ENCODE peak calls at places on chromosomes 1 and 21, in four cellular contexts. One of them, this sample, is unnamed.

GRCh38 chr1:161440312-161440894 is 64.9 kb upstream of the FCGR2A start:
- DNase-seq in Panc1: no peak
- DNase-seq in K562: peak
- DNase-seq in SK-N-SH: peak
- DNase-seq in this sample: peak

GRCh38 chr1:184775329-184775728 is 20.7 kb upstream of the EDEM3 start:
- DNase-seq in Panc1: no peak
- DNase-seq in K562: no peak
- DNase-seq in SK-N-SH: no peak
- DNase-seq in this sample: no peak

GRCh38 chr1:175524003-175524402 is 219.4 kb downstream of the TNR start:
- DNase-seq in Panc1: no peak
- DNase-seq in K562: no peak
- DNase-seq in SK-N-SH: no peak
- DNase-seq in this sample: no peak

GRCh38 chr21:14210738-14211137 is at the start of gene LIPI:
- DNase-seq in Panc1: no peak
- DNase-seq in K562: no peak
- DNase-seq in SK-N-SH: no peak
- DNase-seq in this sample: no peak

GRCh38 chr1:87463917-87464565 is 135.4 kb downstream of the LMO4 start:
- DNase-seq in Panc1: no peak
- DNase-seq in K562: no peak
- DNase-seq in SK-N-SH: no peak
- DNase-seq in this sample: no peak

GRCh38 chr1:61844006-61844405 is 101.7 kb downstream of the PATJ start:
- DNase-seq in Panc1: no peak
- DNase-seq in K562: no peak
- DNase-seq in SK-N-SH: no peak
- DNase-seq in this sample: no peak

GRCh38 chr1:161195171-161195570 is 3.7 kb downstream of the ADAMTS4 start:
- DNase-seq in Panc1: no peak
- DNase-seq in K562: no peak
- DNase-seq in SK-N-SH: no peak
- DNase-seq in this sample: no peak

GRCh38 chr1:207891148-207891547 is 19.8 kb downstream of the CD34 start:
- DNase-seq in Panc1: no peak
- DNase-seq in K562: no peak
- DNase-seq in SK-N-SH: no peak
- DNase-seq in this sample: no peak

GRCh38 chr1:115190766-115191165 is 101.5 kb upstream of the TSPAN2 start:
- DNase-seq in Panc1: no peak
- DNase-seq in K562: no peak
- DNase-seq in SK-N-SH: no peak
- DNase-seq in this sample: no peak

GRCh38 chr1:71850936-71851335 is 431.4 kb downstream of the NEGR1 start:
- DNase-seq in Panc1: no peak
- DNase-seq in K562: no peak
- DNase-seq in SK-N-SH: no peak
- DNase-seq in this sample: no peak

GRCh38 chr1:71853391-71853790 is 428.9 kb downstream of the NEGR1 start:
- DNase-seq in Panc1: no peak
- DNase-seq in K562: no peak
- DNase-seq in SK-N-SH: no peak
- DNase-seq in this sample: no peak

DNA sequence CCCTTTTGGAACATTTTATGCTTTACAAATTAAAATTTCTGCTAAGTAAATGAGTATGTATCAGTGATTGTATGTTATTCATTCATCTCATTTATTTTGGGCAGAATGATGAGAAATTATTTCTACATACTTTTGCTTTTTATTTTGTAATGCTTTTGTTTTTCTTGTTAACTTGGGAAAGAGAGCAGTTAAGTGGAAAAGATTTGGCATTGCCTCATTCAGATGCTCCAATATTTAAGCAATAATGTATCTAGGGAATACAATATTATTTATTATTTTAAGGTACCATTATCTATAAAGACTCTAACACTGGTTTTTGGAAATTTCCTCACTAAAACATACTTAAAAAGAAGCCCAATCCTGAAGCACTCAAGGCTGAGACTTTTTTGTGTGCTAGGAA is 431.8 kb downstream of the NEGR1 start:
- DNase-seq in Panc1: no peak
- DNase-seq in K562: no peak
- DNase-seq in SK-N-SH: no peak
- DNase-seq in this sample: no peak
- H3K4me3 ChIP-seq in Panc1: no peak
- H3K4me3 ChIP-seq in K562: no peak
- H3K4me3 ChIP-seq in SK-N-SH: no peak
- H3K4me3 ChIP-seq in this sample: no peak

DNA sequence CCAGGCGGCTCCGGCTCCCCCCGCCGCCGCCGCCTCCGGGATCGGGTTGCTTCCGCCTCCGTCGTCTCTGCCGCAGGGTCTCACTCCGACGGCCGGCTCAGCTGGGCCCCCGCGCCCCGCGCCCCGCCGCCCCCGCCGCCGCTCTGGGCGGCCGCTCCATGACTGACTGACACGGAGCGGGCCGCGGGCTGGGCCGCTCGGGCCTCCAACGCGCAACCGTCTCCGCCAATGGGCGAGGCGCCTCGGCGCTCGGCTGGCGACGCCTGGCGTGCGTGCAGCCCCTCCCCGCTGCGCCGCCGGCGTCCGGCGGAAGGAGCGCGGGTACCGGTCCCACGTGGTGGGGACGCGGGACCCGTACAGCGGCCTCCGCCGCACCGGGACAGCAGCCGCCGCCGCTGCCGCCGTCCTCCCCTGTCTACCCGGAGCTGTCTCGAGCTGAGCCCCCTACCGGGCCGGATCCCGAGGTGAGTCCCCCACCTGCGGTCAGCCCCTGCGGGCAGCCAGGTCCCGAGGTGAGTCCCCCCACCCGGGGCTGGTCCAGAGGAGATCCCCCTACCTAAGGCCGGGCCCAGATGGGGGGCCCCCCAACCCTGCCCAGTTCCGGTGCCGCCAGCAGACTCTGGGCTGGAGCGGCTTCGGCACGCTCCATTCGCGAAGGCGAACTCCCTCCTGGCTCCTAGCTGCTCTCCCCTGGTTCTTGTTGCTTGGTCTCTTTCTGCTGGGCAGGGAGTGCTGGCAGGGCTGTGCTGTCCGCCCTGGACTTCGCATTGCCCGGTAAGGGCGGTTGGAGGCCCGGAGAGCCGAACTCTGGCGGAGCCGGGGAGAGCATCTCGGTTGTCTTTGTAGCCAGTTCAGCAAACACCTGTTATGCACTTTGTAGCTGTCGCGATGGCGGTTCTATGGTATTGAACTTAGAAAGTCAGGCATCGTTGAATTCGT is at the start of the genes TAF5L and URB2:
- DNase-seq in Panc1: peak
- DNase-seq in K562: peak
- DNase-seq in SK-N-SH: peak
- DNase-seq in this sample: peak
- TF ChIP-seq REST in Panc1: no peak
- TF ChIP-seq REST in K562: no peak
- TF ChIP-seq REST in SK-N-SH: peak
- TF ChIP-seq REST in this sample: no peak

DNA sequence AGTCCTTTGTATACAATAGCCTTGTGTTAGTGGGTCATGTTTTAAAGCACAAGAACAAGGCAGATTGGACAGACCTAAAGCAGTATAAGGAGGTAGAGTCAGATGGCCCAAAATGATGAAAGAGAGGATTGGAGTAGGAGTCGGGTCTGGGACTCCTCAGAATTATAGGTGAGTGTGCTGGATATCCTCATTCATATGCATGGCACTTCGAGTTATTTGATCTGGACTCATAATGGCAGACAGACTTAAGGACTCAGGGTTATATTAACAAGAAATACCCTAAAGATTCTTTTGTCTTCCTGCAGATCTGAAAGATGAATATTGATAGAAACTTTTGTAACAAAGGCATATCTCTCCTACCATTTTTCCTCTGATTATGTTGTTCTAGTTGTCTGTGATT is 92.7 kb downstream of the GABPA start:
- DNase-seq in Panc1: no peak
- DNase-seq in K562: no peak
- DNase-seq in SK-N-SH: no peak
- DNase-seq in this sample: no peak
- TF ChIP-seq POLR2AphosphoS5 in Panc1: no peak
- TF ChIP-seq POLR2AphosphoS5 in K562: no peak
- TF ChIP-seq POLR2AphosphoS5 in SK-N-SH: no peak
- TF ChIP-seq POLR2AphosphoS5 in this sample: no peak

GRCh38 chr1:39613250-39613649 is 26.2 kb downstream of the HEYL start:
- DNase-seq in Panc1: no peak
- DNase-seq in K562: no peak
- DNase-seq in SK-N-SH: no peak
- DNase-seq in this sample: no peak

GRCh38 chr1:39615086-39615662 is 24.3 kb downstream of the HEYL start:
- DNase-seq in Panc1: no peak
- DNase-seq in K562: no peak
- DNase-seq in SK-N-SH: no peak
- DNase-seq in this sample: no peak

GRCh38 chr1:39608906-39609305 is 30.5 kb downstream of the HEYL start:
- DNase-seq in Panc1: no peak
- DNase-seq in K562: peak
- DNase-seq in SK-N-SH: no peak
- DNase-seq in this sample: no peak

GRCh38 chr1:39614488-39614887 is 25.0 kb downstream of the HEYL start:
- DNase-seq in Panc1: no peak
- DNase-seq in K562: no peak
- DNase-seq in SK-N-SH: no peak
- DNase-seq in this sample: no peak

DNA sequence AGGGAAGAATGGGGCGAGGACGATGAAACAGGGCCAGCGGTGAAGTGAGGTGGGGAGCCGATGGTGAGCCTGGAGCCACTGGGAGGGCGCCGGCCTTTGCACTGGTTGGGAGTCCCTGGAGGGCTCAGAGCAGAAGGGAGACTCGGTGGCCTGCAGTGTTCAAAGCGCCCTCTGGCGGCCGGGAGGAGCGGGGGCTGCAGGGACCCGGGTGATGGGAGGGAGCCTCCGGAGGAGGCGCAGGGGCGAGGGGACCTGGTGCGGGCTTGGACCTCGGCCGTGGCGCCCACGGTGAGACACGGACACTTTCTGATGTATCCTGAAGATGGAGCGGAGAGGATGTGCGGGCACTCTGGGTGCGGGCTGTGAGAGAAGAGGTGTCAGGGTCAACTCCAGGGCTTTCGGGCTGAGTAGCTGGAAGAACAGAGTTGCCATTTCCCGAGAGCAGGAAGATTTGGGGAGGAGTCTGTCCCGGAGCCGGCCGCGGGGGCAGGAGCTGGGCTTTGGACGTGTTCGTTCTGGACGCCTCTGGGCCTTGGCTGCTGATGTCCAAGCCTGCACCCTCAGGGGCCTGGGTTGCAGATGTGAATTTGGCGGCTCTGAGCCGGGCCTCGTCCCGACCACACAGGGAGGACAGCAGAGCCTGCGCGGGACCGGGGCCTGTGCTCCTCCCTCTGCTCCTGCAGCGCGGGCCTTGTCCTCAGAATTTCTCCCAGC is 29.7 kb downstream of the HEYL start:
- DNase-seq in Panc1: peak
- DNase-seq in K562: peak
- DNase-seq in SK-N-SH: peak
- DNase-seq in this sample: peak
- H3K4me3 ChIP-seq in Panc1: no peak
- H3K4me3 ChIP-seq in K562: no peak
- H3K4me3 ChIP-seq in SK-N-SH: no peak
- H3K4me3 ChIP-seq in this sample: no peak

DNA sequence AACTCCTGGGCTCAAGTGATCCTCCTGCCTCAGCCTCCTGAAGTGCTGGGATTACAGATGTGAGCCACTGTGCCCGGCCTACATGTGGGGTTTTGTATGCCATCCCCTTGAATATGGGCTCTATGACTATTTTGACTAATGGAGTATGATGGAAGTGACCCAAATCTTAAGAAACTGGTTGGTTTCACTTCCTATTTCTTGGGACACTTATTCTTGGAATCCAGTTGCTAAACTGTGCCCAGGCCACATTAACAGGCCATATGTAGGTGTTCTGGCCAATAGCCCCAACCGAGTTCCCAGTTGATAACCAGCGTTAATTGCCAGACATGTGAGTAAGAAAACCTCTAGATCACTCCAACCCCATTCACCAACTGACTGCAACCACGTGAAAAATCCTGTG is 36.3 kb upstream of the CLIC4 start:
- DNase-seq in Panc1: no peak
- DNase-seq in K562: no peak
- DNase-seq in SK-N-SH: no peak
- DNase-seq in this sample: peak
- TF ChIP-seq REST in Panc1: no peak
- TF ChIP-seq REST in K562: no peak
- TF ChIP-seq REST in SK-N-SH: no peak
- TF ChIP-seq REST in this sample: no peak

GRCh38 chr1:85219853-85220610 is 19.2 kb upstream of the SYDE2 start:
- DNase-seq in Panc1: no peak
- DNase-seq in K562: peak
- DNase-seq in SK-N-SH: no peak
- DNase-seq in this sample: no peak
- TF ChIP-seq POLR2AphosphoS5 in Panc1: no peak
- TF ChIP-seq POLR2AphosphoS5 in K562: no peak
- TF ChIP-seq POLR2AphosphoS5 in SK-N-SH: no peak
- TF ChIP-seq POLR2AphosphoS5 in this sample: no peak